ENCODE peak calls at places on chromosomes 2 and 18, in five cellular contexts. P is NCI-H2081 treated with DMSO at 0.1 percent for 48 hours, I is body of pancreas, Y is ACHN, H is HS-5. J is an unnamed sample.

GRCh38 chr2:108534577-108535379 is 508 bp downstream of the LIMS1 start:
- DNase-seq in P (no peak), I (peak), Y (peak), H (peak), J (peak)

GRCh38 chr18:58316943-58317342 is 272.9 kb downstream of the NEDD4L start:
- DNase-seq in P (no peak), I (no peak), Y (no peak), H (no peak), J (no peak)

GRCh38 chr2:42809876-42810125 is 17.4 kb upstream of the HAAO start:
- DNase-seq in P (no peak), I (peak), Y (peak), H (no peak), J (peak)

GRCh38 chr2:45699032-45699658 is 47.7 kb downstream of the PRKCE start:
- DNase-seq in P (no peak), I (no peak), Y (peak), H (peak), J (no peak)

GRCh38 chr2:215736653-215737290 is 276.6 kb downstream of the MREG start:
- DNase-seq in P (no peak), I (no peak), Y (peak), H (peak), J (no peak)

GRCh38 chr2:170742896-170743529 is 27.2 kb upstream of the ERICH2 start:
- DNase-seq in P (no peak), I (no peak), Y (peak), H (no peak), J (no peak)

GRCh38 chr2:28088970-28089369 is 198.4 kb downstream of the BABAM2 start:
- DNase-seq in P (no peak), I (no peak), Y (no peak), H (peak), J (no peak)

GRCh38 chr18:23357992-23358594 is 95.0 kb upstream of the RIOK3 start:
- DNase-seq in P (no peak), I (peak), Y (no peak), H (no peak), J (peak)

GRCh38 chr2:128260239-128261138 is 58.2 kb downstream of the HS6ST1 start:
- DNase-seq in P (no peak), I (peak), Y (no peak), H (no peak), J (peak)

GRCh38 chr2:85326406-85326945 is 1.3 kb downstream of the TGOLN2 start:
- DNase-seq in P (no peak), I (peak), Y (no peak), H (no peak), J (no peak)

GRCh38 chr2:158714420-158714819 is 80.7 kb upstream of the DAPL1 start:
- DNase-seq in P (no peak), I (no peak), Y (no peak), H (no peak), J (no peak)